ENCODE peak calls at places on chromosomes 6 and 20, in six cellular contexts. One of them, this sample, is unnamed.

GRCh38 chr20:40687384-40688128 is 1.5 kb downstream of the MAFB start:
- DNase-seq in stimulated activated CD4-positive, alpha-beta T cell treated with anti-CD3 and anti-CD28 coated beads, Interleukin-4, amount 100 ng/mL, for 1 hour: no peak
- DNase-seq in iPS-NIHi11: peak; percentile 47
- DNase-seq in HFFc6: no peak
- DNase-seq in GM23338: peak; percentile 73
- DNase-seq in AG08395: peak; percentile 26
- DNase-seq in this sample: no peak

GRCh38 chr20:53346266-53346665 is 247.4 kb downstream of the ZNF217 start:
- DNase-seq in GM23338: no peak
- DNase-seq in AG08395: no peak
- DNase-seq in HFFc6: no peak
- DNase-seq in stimulated activated CD4-positive, alpha-beta T cell treated with anti-CD3 and anti-CD28 coated beads, Interleukin-4, amount 100 ng/mL, for 1 hour: no peak
- DNase-seq in iPS-NIHi11: no peak
- DNase-seq in this sample: no peak

GRCh38 chr6:81727876-81728517 is 24.5 kb downstream of the TENT5A start:
- DNase-seq in stimulated activated CD4-positive, alpha-beta T cell treated with anti-CD3 and anti-CD28 coated beads, Interleukin-4, amount 100 ng/mL, for 1 hour: peak; percentile 2
- DNase-seq in AG08395: no peak
- DNase-seq in HFFc6: no peak
- DNase-seq in GM23338: no peak
- DNase-seq in iPS-NIHi11: no peak
- DNase-seq in this sample: no peak

GRCh38 chr6:36863670-36864540 is 10.7 kb downstream of the PPIL1 start:
- DNase-seq in GM23338: no peak
- DNase-seq in AG08395: no peak
- DNase-seq in iPS-NIHi11: no peak
- DNase-seq in stimulated activated CD4-positive, alpha-beta T cell treated with anti-CD3 and anti-CD28 coated beads, Interleukin-4, amount 100 ng/mL, for 1 hour: no peak
- DNase-seq in HFFc6: no peak
- DNase-seq in this sample: no peak

GRCh38 chr6:160428069-160428430 is 79.9 kb downstream of the SLC22A3 start:
- DNase-seq in GM23338: no peak
- DNase-seq in AG08395: no peak
- DNase-seq in iPS-NIHi11: no peak
- DNase-seq in stimulated activated CD4-positive, alpha-beta T cell treated with anti-CD3 and anti-CD28 coated beads, Interleukin-4, amount 100 ng/mL, for 1 hour: no peak
- DNase-seq in HFFc6: no peak
- DNase-seq in this sample: peak; percentile 64

GRCh38 chr20:36604952-36605308 is 649 bp upstream of the RAB5IF start:
- DNase-seq in stimulated activated CD4-positive, alpha-beta T cell treated with anti-CD3 and anti-CD28 coated beads, Interleukin-4, amount 100 ng/mL, for 1 hour: peak; percentile 46
- DNase-seq in AG08395: no peak
- DNase-seq in GM23338: peak; percentile 41
- DNase-seq in iPS-NIHi11: no peak
- DNase-seq in HFFc6: no peak
- DNase-seq in this sample: peak; percentile 57

GRCh38 chr6:80605165-80605989 is 498.9 kb downstream of the BCKDHB start:
- DNase-seq in GM23338: peak; percentile 74
- DNase-seq in HFFc6: peak; percentile 47
- DNase-seq in iPS-NIHi11: peak; percentile 28
- DNase-seq in stimulated activated CD4-positive, alpha-beta T cell treated with anti-CD3 and anti-CD28 coated beads, Interleukin-4, amount 100 ng/mL, for 1 hour: no peak
- DNase-seq in AG08395: no peak
- DNase-seq in this sample: no peak

GRCh38 chr20:25243416-25243979 is 4.4 kb upstream of the PYGB start:
- DNase-seq in AG08395: no peak
- DNase-seq in stimulated activated CD4-positive, alpha-beta T cell treated with anti-CD3 and anti-CD28 coated beads, Interleukin-4, amount 100 ng/mL, for 1 hour: no peak
- DNase-seq in iPS-NIHi11: no peak
- DNase-seq in HFFc6: no peak
- DNase-seq in GM23338: no peak
- DNase-seq in this sample: no peak

GRCh38 chr20:51758978-51759544 is 9.1 kb downstream of the ATP9A start:
- DNase-seq in HFFc6: no peak
- DNase-seq in iPS-NIHi11: no peak
- DNase-seq in stimulated activated CD4-positive, alpha-beta T cell treated with anti-CD3 and anti-CD28 coated beads, Interleukin-4, amount 100 ng/mL, for 1 hour: no peak
- DNase-seq in AG08395: peak; percentile 68
- DNase-seq in GM23338: no peak
- DNase-seq in this sample: no peak

GRCh38 chr6:152091851-152092341 is 284.4 kb downstream of the ESR1 start:
- DNase-seq in stimulated activated CD4-positive, alpha-beta T cell treated with anti-CD3 and anti-CD28 coated beads, Interleukin-4, amount 100 ng/mL, for 1 hour: no peak
- DNase-seq in GM23338: no peak
- DNase-seq in AG08395: peak; percentile 61
- DNase-seq in iPS-NIHi11: no peak
- DNase-seq in HFFc6: peak; percentile 71
- DNase-seq in this sample: no peak

GRCh38 chr20:63943808-63944077 is 12.5 kb downstream of the UCKL1 start:
- DNase-seq in HFFc6: no peak
- DNase-seq in iPS-NIHi11: no peak
- DNase-seq in GM23338: no peak
- DNase-seq in AG08395: no peak
- DNase-seq in stimulated activated CD4-positive, alpha-beta T cell treated with anti-CD3 and anti-CD28 coated beads, Interleukin-4, amount 100 ng/mL, for 1 hour: no peak
- DNase-seq in this sample: no peak

GRCh38 chr20:50369225-50370035 is 140.8 kb upstream of the PTPN1 start:
- DNase-seq in iPS-NIHi11: no peak
- DNase-seq in GM23338: no peak
- DNase-seq in stimulated activated CD4-positive, alpha-beta T cell treated with anti-CD3 and anti-CD28 coated beads, Interleukin-4, amount 100 ng/mL, for 1 hour: no peak
- DNase-seq in HFFc6: no peak
- DNase-seq in AG08395: no peak
- DNase-seq in this sample: no peak

GRCh38 chr20:62968378-62969178 is 16.1 kb downstream of the SLC17A9 start:
- DNase-seq in GM23338: no peak
- DNase-seq in iPS-NIHi11: no peak
- DNase-seq in AG08395: no peak
- DNase-seq in HFFc6: no peak
- DNase-seq in stimulated activated CD4-positive, alpha-beta T cell treated with anti-CD3 and anti-CD28 coated beads, Interleukin-4, amount 100 ng/mL, for 1 hour: no peak
- DNase-seq in this sample: no peak

GRCh38 chr6:35754452-35755321 is 17.9 kb downstream of the ARMC12 start:
- DNase-seq in stimulated activated CD4-positive, alpha-beta T cell treated with anti-CD3 and anti-CD28 coated beads, Interleukin-4, amount 100 ng/mL, for 1 hour: no peak
- DNase-seq in HFFc6: no peak
- DNase-seq in AG08395: no peak
- DNase-seq in GM23338: no peak
- DNase-seq in iPS-NIHi11: no peak
- DNase-seq in this sample: no peak

GRCh38 chr20:32249030-32249738 is 28.3 kb upstream of the KIF3B start:
- DNase-seq in AG08395: no peak
- DNase-seq in stimulated activated CD4-positive, alpha-beta T cell treated with anti-CD3 and anti-CD28 coated beads, Interleukin-4, amount 100 ng/mL, for 1 hour: no peak
- DNase-seq in HFFc6: no peak
- DNase-seq in GM23338: no peak
- DNase-seq in iPS-NIHi11: no peak
- DNase-seq in this sample: no peak

GRCh38 chr6:11824986-11825385 is 46.4 kb upstream of the ADTRP start:
- DNase-seq in iPS-NIHi11: no peak
- DNase-seq in stimulated activated CD4-positive, alpha-beta T cell treated with anti-CD3 and anti-CD28 coated beads, Interleukin-4, amount 100 ng/mL, for 1 hour: no peak
- DNase-seq in GM23338: no peak
- DNase-seq in AG08395: peak; percentile 52
- DNase-seq in HFFc6: no peak
- DNase-seq in this sample: no peak

GRCh38 chr6:69835414-69836179 is 30.8 kb upstream of the COL19A1 start:
- DNase-seq in iPS-NIHi11: peak; percentile 29
- DNase-seq in AG08395: peak; percentile 47
- DNase-seq in stimulated activated CD4-positive, alpha-beta T cell treated with anti-CD3 and anti-CD28 coated beads, Interleukin-4, amount 100 ng/mL, for 1 hour: no peak
- DNase-seq in HFFc6: peak; percentile 37
- DNase-seq in GM23338: peak; percentile 80
- DNase-seq in this sample: no peak

GRCh38 chr6:35195120-35195780 is 18.5 kb upstream of the SCUBE3 start:
- DNase-seq in GM23338: no peak
- DNase-seq in iPS-NIHi11: no peak
- DNase-seq in stimulated activated CD4-positive, alpha-beta T cell treated with anti-CD3 and anti-CD28 coated beads, Interleukin-4, amount 100 ng/mL, for 1 hour: no peak
- DNase-seq in HFFc6: no peak
- DNase-seq in AG08395: no peak
- DNase-seq in this sample: no peak

GRCh38 chr20:25481235-25481917 is 73.9 kb downstream of the GINS1 start:
- DNase-seq in stimulated activated CD4-positive, alpha-beta T cell treated with anti-CD3 and anti-CD28 coated beads, Interleukin-4, amount 100 ng/mL, for 1 hour: no peak
- DNase-seq in HFFc6: no peak
- DNase-seq in iPS-NIHi11: no peak
- DNase-seq in GM23338: no peak
- DNase-seq in AG08395: no peak
- DNase-seq in this sample: no peak

GRCh38 chr6:3868544-3868943 is 19.4 kb downstream of the FAM50B start:
- DNase-seq in AG08395: peak; percentile 52
- DNase-seq in HFFc6: no peak
- DNase-seq in stimulated activated CD4-positive, alpha-beta T cell treated with anti-CD3 and anti-CD28 coated beads, Interleukin-4, amount 100 ng/mL, for 1 hour: no peak
- DNase-seq in iPS-NIHi11: no peak
- DNase-seq in GM23338: no peak
- DNase-seq in this sample: no peak

GRCh38 chr20:5642155-5642981 is 107.8 kb upstream of the SHLD1 start:
- DNase-seq in stimulated activated CD4-positive, alpha-beta T cell treated with anti-CD3 and anti-CD28 coated beads, Interleukin-4, amount 100 ng/mL, for 1 hour: no peak
- DNase-seq in GM23338: no peak
- DNase-seq in HFFc6: no peak
- DNase-seq in AG08395: peak; percentile 46
- DNase-seq in iPS-NIHi11: no peak
- DNase-seq in this sample: no peak

GRCh38 chr20:32110173-32110704 is 725 bp downstream of the TM9SF4 start:
- DNase-seq in HFFc6: no peak
- DNase-seq in AG08395: no peak
- DNase-seq in iPS-NIHi11: no peak
- DNase-seq in stimulated activated CD4-positive, alpha-beta T cell treated with anti-CD3 and anti-CD28 coated beads, Interleukin-4, amount 100 ng/mL, for 1 hour: no peak
- DNase-seq in GM23338: no peak
- DNase-seq in this sample: peak; percentile 55

GRCh38 chr6:36028887-36029324 is 1.3 kb downstream of the MAPK14 start:
- DNase-seq in AG08395: peak; percentile 49
- DNase-seq in HFFc6: peak; percentile 66
- DNase-seq in GM23338: peak; percentile 54
- DNase-seq in stimulated activated CD4-positive, alpha-beta T cell treated with anti-CD3 and anti-CD28 coated beads, Interleukin-4, amount 100 ng/mL, for 1 hour: peak; percentile 74
- DNase-seq in iPS-NIHi11: peak; percentile 35
- DNase-seq in this sample: peak; percentile 79

GRCh38 chr6:35086282-35086632 is 54.9 kb downstream of the TCP11 start:
- DNase-seq in GM23338: no peak
- DNase-seq in stimulated activated CD4-positive, alpha-beta T cell treated with anti-CD3 and anti-CD28 coated beads, Interleukin-4, amount 100 ng/mL, for 1 hour: no peak
- DNase-seq in iPS-NIHi11: no peak
- DNase-seq in AG08395: no peak
- DNase-seq in HFFc6: no peak
- DNase-seq in this sample: no peak

GRCh38 chr6:149335924-149336323 is 18.4 kb downstream of the TAB2 start:
- DNase-seq in iPS-NIHi11: no peak
- DNase-seq in HFFc6: peak; percentile 79
- DNase-seq in GM23338: no peak
- DNase-seq in AG08395: peak; percentile 26
- DNase-seq in stimulated activated CD4-positive, alpha-beta T cell treated with anti-CD3 and anti-CD28 coated beads, Interleukin-4, amount 100 ng/mL, for 1 hour: peak; percentile 53
- DNase-seq in this sample: no peak